ENCODE peak calls at places on chromosome 18, in nine cellular contexts. X is heart left ventricle; S is neuronal stem cell; F is DND-41; H is esophagus muscularis mucosa; W is ovary; A is adrenal gland; C is CD4-positive, alpha-beta memory T cell; J is right cardiac atrium. T is an unnamed sample. For H3K9me3, the result is how much of the 10 kb centered on the place peaks cover.

GRCh38 chr18:74944676-74945075 is 264.3 kb downstream of the PTGR3 start:
- DNase-seq in X (no peak), A (no peak), J (no peak), W (no peak), H (no peak), C (no peak), S (no peak), F (no peak), T (no peak)

GRCh38 chr18:50986360-50987087 is 18.7 kb downstream of the ELAC1 start:
- DNase-seq in H (no peak), C (no peak), F (no peak), J (no peak), X (no peak), S (no peak), W (no peak), A (no peak), T (no peak)

GRCh38 chr18:65751145-65752085 is 603 bp downstream of the CDH7 start:
- DNase-seq in H (no peak), W (no peak), A (no peak), X (no peak), J (peak), F (no peak), S (peak), C (no peak), T (no peak)

GRCh38 chr18:44945847-44946490 is 265.3 kb downstream of the SETBP1 start:
- DNase-seq in S (peak), J (no peak), H (no peak), F (no peak), C (no peak), W (no peak), A (no peak), X (no peak), T (no peak)

GRCh38 chr18:47993409-47993808 is 63.0 kb upstream of the SMAD2 start:
- DNase-seq in C (no peak), F (no peak), W (no peak), H (no peak), X (no peak), J (no peak), S (no peak), A (no peak), T (no peak)

GRCh38 chr18:5285326-5285725 is 10.2 kb downstream of the ZBTB14 start:
- DNase-seq in J (no peak), A (no peak), C (no peak), S (no peak), X (peak), W (no peak), H (no peak), F (no peak), T (no peak)

GRCh38 chr18:62037989-62038778 is 145.4 kb upstream of the RNF152 start:
- DNase-seq in C (no peak), S (no peak), X (no peak), J (no peak), A (no peak), H (no peak), F (no peak), W (no peak), T (no peak)

GRCh38 chr18:21194871-21195771 is 46.9 kb upstream of the GREB1L start:
- DNase-seq in H (no peak), A (no peak), W (no peak), X (no peak), J (no peak), F (no peak), S (peak), C (peak), T (peak)

GRCh38 chr18:48794251-48794970 is 156.4 kb downstream of the SMAD7 start:
- DNase-seq in C (no peak), X (no peak), A (peak), H (no peak), W (no peak), J (no peak), S (no peak), F (no peak), T (no peak)

GRCh38 chr18:22613058-22613690 is 195.5 kb upstream of the CTAGE1 start:
- DNase-seq in X (no peak), C (no peak), J (no peak), F (no peak), H (no peak), S (no peak), W (no peak), A (no peak), T (no peak)

GRCh38 chr18:995641-996040 is 91.0 kb downstream of the ADCYAP1 start:
- DNase-seq in F (no peak), C (no peak), A (no peak), W (no peak), H (no peak), X (no peak), J (no peak), S (no peak), T (no peak)

GRCh38 chr18:40366521-40366920 is 1588.5 kb upstream of the PIK3C3 start:
- DNase-seq in J (no peak), H (no peak), A (no peak), S (no peak), X (no peak), W (no peak), F (no peak), C (no peak), T (no peak)

DNA sequence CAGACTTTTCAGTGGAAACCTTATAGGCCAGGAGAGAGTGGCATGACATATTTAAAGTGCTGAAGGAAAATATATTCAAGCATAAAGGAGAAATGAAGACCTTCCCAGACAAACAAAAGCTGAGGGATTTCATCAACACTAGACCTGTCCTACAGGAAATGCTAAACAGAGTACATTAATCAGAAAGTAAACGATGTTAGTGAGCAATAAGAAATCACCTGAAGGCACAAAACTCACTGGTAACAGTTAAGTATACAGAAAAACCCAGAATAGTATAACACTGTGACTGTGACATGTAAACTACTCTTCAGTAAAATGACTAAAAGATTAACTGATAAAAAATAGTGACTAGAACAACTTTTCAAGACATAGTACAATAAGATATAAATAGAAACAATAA is 87.4 kb downstream of the ATP8B1 start:
- DNase-seq in W (no peak), C (no peak), X (no peak), A (no peak), H (no peak), J (no peak), F (no peak), S (no peak), T (no peak)
- H3K9me3 ChIP-seq in W (under half), C (under half), X (under half), A (under half), H (under half), J (under half), F (under half), S (under half), T (under half)

DNA sequence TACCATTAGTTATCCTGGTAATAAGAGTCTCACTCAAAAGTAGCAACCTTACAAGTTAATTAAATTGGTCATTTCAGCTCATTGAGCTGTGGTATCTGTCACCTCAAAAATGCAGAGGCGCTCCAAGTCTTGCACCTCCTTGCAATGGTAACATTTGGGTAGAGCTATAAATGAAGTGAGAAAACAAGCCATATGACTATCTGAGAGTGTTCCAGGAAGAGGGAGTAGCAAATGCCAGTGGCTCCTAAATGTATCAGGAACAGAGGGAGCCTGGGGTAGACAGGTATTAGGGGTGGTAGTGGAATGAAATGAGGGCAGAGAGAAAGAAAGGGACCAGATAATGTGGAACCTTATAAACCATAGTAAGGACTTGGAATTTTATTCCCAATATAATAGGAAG is 6.0 kb upstream of the ZSCAN30 start:
- DNase-seq in A (no peak), S (no peak), X (no peak), J (no peak), W (no peak), C (no peak), F (no peak), H (no peak), T (no peak)
- H3K9me3 ChIP-seq in A (under half), S (half or more), X (under half), J (under half), W (under half), C (under half), F (under half), H (under half), T (under half)

GRCh38 chr18:2681993-2682603 is 26.6 kb downstream of the SMCHD1 start:
- DNase-seq in C (peak), X (no peak), S (no peak), J (no peak), A (no peak), H (no peak), W (no peak), F (no peak), T (no peak)

GRCh38 chr18:2686349-2686968 is 30.9 kb downstream of the SMCHD1 start:
- DNase-seq in A (no peak), H (no peak), X (no peak), F (no peak), W (no peak), C (no peak), J (no peak), S (no peak), T (peak)

GRCh38 chr18:2683055-2683454 is 27.5 kb downstream of the SMCHD1 start:
- DNase-seq in S (no peak), A (no peak), H (no peak), J (no peak), X (no peak), W (no peak), C (no peak), F (no peak), T (no peak)

GRCh38 chr18:2692508-2692907 is 37.0 kb downstream of the SMCHD1 start:
- DNase-seq in C (no peak), W (no peak), H (no peak), X (no peak), F (no peak), J (no peak), A (no peak), S (no peak), T (no peak)

DNA sequence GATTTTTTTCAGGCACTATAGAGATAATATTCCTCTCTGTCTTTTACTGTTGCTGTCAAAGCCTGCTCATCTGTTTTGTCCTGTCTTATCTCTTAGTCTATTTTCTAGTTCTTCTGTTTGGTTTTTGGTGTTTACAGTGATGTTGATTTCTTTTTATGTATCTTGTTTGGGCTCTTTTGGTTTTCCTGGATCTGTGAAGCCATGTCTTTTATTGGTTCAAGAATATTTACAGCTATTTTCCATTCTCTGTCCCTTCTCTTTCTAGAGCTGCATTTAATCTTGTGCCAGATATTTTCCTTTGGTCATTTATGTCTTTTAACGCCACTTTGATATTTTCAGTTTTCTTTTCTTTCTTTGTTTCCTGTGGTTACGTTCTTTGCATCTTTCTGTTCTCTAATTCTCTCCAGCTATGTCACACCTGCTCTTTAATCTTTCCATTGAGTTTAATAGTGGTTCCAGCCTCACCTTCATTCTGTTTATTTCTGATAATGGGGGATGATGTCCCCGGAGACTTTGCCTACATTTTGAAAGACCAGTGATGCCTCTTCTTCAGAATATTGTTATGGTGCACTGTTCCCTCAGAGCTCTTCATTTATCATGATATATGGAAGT is 32.0 kb downstream of the SMCHD1 start:
- DNase-seq in C (no peak), F (no peak), S (no peak), J (no peak), A (no peak), W (no peak), H (no peak), X (no peak), T (no peak)
- H3K9me3 ChIP-seq in C (under half), F (under half), S (under half), J (under half), A (under half), W (under half), H (under half), X (under half), T (under half)

DNA sequence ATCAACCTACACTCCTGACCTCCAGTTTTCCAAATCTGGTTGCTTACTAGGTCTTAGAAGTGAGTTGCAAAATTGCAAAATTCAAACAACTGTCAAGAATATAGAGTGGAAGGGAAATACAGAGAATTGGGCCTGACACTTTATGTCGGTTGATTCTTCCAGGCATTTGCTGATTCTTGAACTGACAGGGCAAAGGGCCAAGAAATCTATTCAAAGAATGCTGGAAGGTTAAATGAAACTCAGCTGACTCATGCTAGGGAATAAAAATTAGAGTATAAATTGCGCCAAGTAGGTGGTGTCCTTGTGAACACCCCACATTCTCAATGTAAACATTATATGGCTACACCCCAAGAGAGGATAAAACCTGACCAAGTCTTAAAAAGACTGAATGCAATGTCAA is 21.5 kb upstream of the ZSCAN30 start:
- DNase-seq in F (no peak), J (no peak), H (no peak), X (no peak), S (no peak), W (no peak), A (peak), C (no peak), T (no peak)
- H3K9me3 ChIP-seq in F (under half), J (under half), H (under half), X (half or more), S (under half), W (under half), A (under half), C (under half), T (half or more)

GRCh38 chr18:59270689-59271257 is 2.5 kb downstream of the RAX start:
- DNase-seq in S (no peak), C (no peak), H (peak), W (no peak), X (no peak), J (no peak), F (no peak), A (no peak), T (no peak)
- H3K9me3 ChIP-seq in S (under half), C (under half), H (under half), W (under half), X (under half), J (under half), F (under half), A (under half), T (under half)

GRCh38 chr18:31973929-31974546 is 31.1 kb upstream of the TRAPPC8 start:
- DNase-seq in H (no peak), X (no peak), A (no peak), S (no peak), J (no peak), F (no peak), C (no peak), W (no peak), T (no peak)
- H3K9me3 ChIP-seq in H (under half), X (under half), A (under half), S (under half), J (under half), F (under half), C (under half), W (under half), T (under half)

GRCh38 chr18:79933765-79934164 is 17.7 kb downstream of the SLC66A2 start:
- DNase-seq in S (no peak), W (peak), F (no peak), A (peak), X (no peak), J (no peak), C (no peak), H (no peak), T (no peak)
- H3K9me3 ChIP-seq in S (half or more), W (under half), F (half or more), A (under half), X (half or more), J (under half), C (under half), H (under half), T (under half)

T was measured in A673.